ENCODE peak calls at places on chromosomes 11 and 22, in seven cellular contexts. One of them, this sample, is unnamed.

GRCh38 chr11:95908826-95909225 is 15.1 kb downstream of the MTMR2 start:
- DNase-seq in fibroblast of pulmonary artery: peak
- DNase-seq in breast epithelium: no peak
- DNase-seq in fibroblast of mammary gland: peak
- DNase-seq in IMR-90: peak
- DNase-seq in AG10803: no peak
- DNase-seq in colonic mucosa: no peak
- DNase-seq in this sample: peak

GRCh38 chr11:693415-693831 is 1.6 kb downstream of the DEAF1 start:
- DNase-seq in fibroblast of pulmonary artery: no peak
- DNase-seq in breast epithelium: no peak
- DNase-seq in fibroblast of mammary gland: peak
- DNase-seq in IMR-90: no peak
- DNase-seq in AG10803: peak
- DNase-seq in colonic mucosa: no peak
- DNase-seq in this sample: no peak

GRCh38 chr11:7538023-7538422 is 24.2 kb downstream of the PPFIBP2 start:
- DNase-seq in fibroblast of pulmonary artery: no peak
- DNase-seq in breast epithelium: no peak
- DNase-seq in fibroblast of mammary gland: peak
- DNase-seq in IMR-90: no peak
- DNase-seq in AG10803: peak
- DNase-seq in colonic mucosa: peak
- DNase-seq in this sample: no peak

GRCh38 chr11:133830931-133831907 is 14.1 kb downstream of the SPATA19 start:
- DNase-seq in fibroblast of pulmonary artery: no peak
- DNase-seq in breast epithelium: no peak
- DNase-seq in fibroblast of mammary gland: no peak
- DNase-seq in IMR-90: no peak
- DNase-seq in AG10803: no peak
- DNase-seq in colonic mucosa: no peak
- DNase-seq in this sample: no peak

GRCh38 chr11:45260047-45260446 is 26.1 kb downstream of the SYT13 start:
- DNase-seq in fibroblast of pulmonary artery: no peak
- DNase-seq in breast epithelium: no peak
- DNase-seq in fibroblast of mammary gland: no peak
- DNase-seq in IMR-90: no peak
- DNase-seq in AG10803: no peak
- DNase-seq in colonic mucosa: no peak
- DNase-seq in this sample: no peak

GRCh38 chr11:35237860-35238715 is 99.1 kb downstream of the CD44 start:
- DNase-seq in fibroblast of pulmonary artery: peak
- DNase-seq in breast epithelium: no peak
- DNase-seq in fibroblast of mammary gland: peak
- DNase-seq in IMR-90: no peak
- DNase-seq in AG10803: no peak
- DNase-seq in colonic mucosa: peak
- DNase-seq in this sample: peak

GRCh38 chr22:23750744-23751440 is at the start of gene ZNF70:
- DNase-seq in fibroblast of pulmonary artery: peak
- DNase-seq in breast epithelium: peak
- DNase-seq in fibroblast of mammary gland: peak
- DNase-seq in IMR-90: peak
- DNase-seq in AG10803: peak
- DNase-seq in colonic mucosa: peak
- DNase-seq in this sample: peak

GRCh38 chr11:129089279-129089678 is 102.8 kb downstream of the ARHGAP32 start:
- DNase-seq in fibroblast of pulmonary artery: no peak
- DNase-seq in breast epithelium: no peak
- DNase-seq in fibroblast of mammary gland: no peak
- DNase-seq in IMR-90: no peak
- DNase-seq in AG10803: no peak
- DNase-seq in colonic mucosa: no peak
- DNase-seq in this sample: no peak

GRCh38 chr11:36012410-36012809 is 68.5 kb downstream of the LDLRAD3 start:
- DNase-seq in fibroblast of pulmonary artery: peak
- DNase-seq in breast epithelium: no peak
- DNase-seq in fibroblast of mammary gland: peak
- DNase-seq in IMR-90: peak
- DNase-seq in AG10803: peak
- DNase-seq in colonic mucosa: no peak
- DNase-seq in this sample: peak

GRCh38 chr11:83480811-83481210 is 194.6 kb upstream of the CCDC90B start:
- DNase-seq in fibroblast of pulmonary artery: no peak
- DNase-seq in breast epithelium: no peak
- DNase-seq in fibroblast of mammary gland: no peak
- DNase-seq in IMR-90: no peak
- DNase-seq in AG10803: no peak
- DNase-seq in colonic mucosa: no peak
- DNase-seq in this sample: no peak

DNA sequence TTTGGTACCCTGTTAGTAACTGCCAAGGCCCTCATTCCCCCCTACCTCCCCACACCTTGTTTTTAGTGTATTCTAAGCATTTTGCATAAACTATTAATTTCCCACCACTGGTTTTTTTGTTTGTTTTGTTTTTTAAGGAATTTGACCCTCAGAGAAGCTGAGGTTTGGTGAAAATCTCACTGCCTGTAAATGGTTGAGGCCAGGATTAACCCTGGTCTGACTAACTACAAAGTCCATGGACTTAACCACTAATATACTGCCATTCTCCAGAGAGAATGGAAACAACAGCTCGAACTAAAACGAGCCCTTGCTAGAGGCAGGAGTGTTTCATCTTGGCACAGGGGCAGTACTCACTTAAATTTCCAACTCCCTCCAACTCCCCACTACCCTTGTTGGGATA is 2.9 kb downstream of the CTNND1 start:
- DNase-seq in fibroblast of pulmonary artery: no peak
- DNase-seq in breast epithelium: no peak
- DNase-seq in fibroblast of mammary gland: no peak
- DNase-seq in IMR-90: no peak
- DNase-seq in AG10803: no peak
- DNase-seq in colonic mucosa: no peak
- DNase-seq in this sample: peak
- H3K4me3 ChIP-seq in fibroblast of pulmonary artery: peak
- H3K4me3 ChIP-seq in breast epithelium: peak
- H3K4me3 ChIP-seq in fibroblast of mammary gland: peak
- H3K4me3 ChIP-seq in IMR-90: peak
- H3K4me3 ChIP-seq in AG10803: peak
- H3K4me3 ChIP-seq in colonic mucosa: peak
- H3K4me3 ChIP-seq in this sample: peak

DNA sequence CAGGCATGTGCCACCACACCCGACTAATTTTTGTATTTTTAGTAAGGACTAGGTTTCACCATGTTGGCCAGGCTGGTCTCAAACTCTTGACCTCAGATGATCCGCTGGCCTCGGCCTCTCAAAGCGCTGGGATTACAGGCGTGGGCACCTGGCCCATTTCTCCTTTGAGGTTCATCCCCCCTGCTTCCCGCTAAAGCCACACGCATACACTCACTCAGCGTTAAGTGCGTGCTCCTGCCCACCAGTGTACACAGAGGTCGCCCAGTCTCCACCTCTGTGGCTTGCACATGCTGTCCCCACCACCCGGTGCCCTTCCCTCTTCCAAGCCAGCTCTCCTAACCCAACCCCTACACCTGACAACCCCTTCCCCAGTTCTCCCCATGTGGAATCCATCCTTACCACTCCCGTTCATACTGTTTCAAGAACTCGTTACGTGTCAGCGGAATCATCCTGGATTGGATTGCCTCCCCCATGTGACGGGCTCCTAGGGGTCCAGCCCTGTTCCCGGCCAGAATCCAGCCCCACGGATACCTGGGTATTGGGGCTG is 15.7 kb upstream of the CYTH4 start:
- DNase-seq in fibroblast of pulmonary artery: no peak
- DNase-seq in breast epithelium: no peak
- DNase-seq in fibroblast of mammary gland: no peak
- DNase-seq in IMR-90: no peak
- DNase-seq in AG10803: no peak
- DNase-seq in colonic mucosa: no peak
- DNase-seq in this sample: no peak
- H3K4me3 ChIP-seq in fibroblast of pulmonary artery: peak
- H3K4me3 ChIP-seq in breast epithelium: peak
- H3K4me3 ChIP-seq in fibroblast of mammary gland: peak
- H3K4me3 ChIP-seq in IMR-90: no peak
- H3K4me3 ChIP-seq in AG10803: peak
- H3K4me3 ChIP-seq in colonic mucosa: no peak
- H3K4me3 ChIP-seq in this sample: no peak

GRCh38 chr22:30717331-30717921 is 22.8 kb downstream of the OSBP2 start:
- DNase-seq in fibroblast of pulmonary artery: peak
- DNase-seq in breast epithelium: no peak
- DNase-seq in fibroblast of mammary gland: peak
- DNase-seq in IMR-90: peak
- DNase-seq in AG10803: peak
- DNase-seq in colonic mucosa: no peak
- DNase-seq in this sample: peak
- H3K4me3 ChIP-seq in fibroblast of pulmonary artery: no peak
- H3K4me3 ChIP-seq in breast epithelium: no peak
- H3K4me3 ChIP-seq in fibroblast of mammary gland: no peak
- H3K4me3 ChIP-seq in IMR-90: no peak
- H3K4me3 ChIP-seq in AG10803: no peak
- H3K4me3 ChIP-seq in colonic mucosa: no peak
- H3K4me3 ChIP-seq in this sample: no peak

GRCh38 chr11:102936864-102937509 is 18.5 kb downstream of the MMP13 start:
- DNase-seq in fibroblast of pulmonary artery: no peak
- DNase-seq in breast epithelium: no peak
- DNase-seq in fibroblast of mammary gland: no peak
- DNase-seq in IMR-90: no peak
- DNase-seq in AG10803: no peak
- DNase-seq in colonic mucosa: no peak
- DNase-seq in this sample: no peak
- H3K4me3 ChIP-seq in fibroblast of pulmonary artery: no peak
- H3K4me3 ChIP-seq in breast epithelium: no peak
- H3K4me3 ChIP-seq in fibroblast of mammary gland: no peak
- H3K4me3 ChIP-seq in IMR-90: no peak
- H3K4me3 ChIP-seq in AG10803: no peak
- H3K4me3 ChIP-seq in colonic mucosa: no peak
- H3K4me3 ChIP-seq in this sample: no peak

DNA sequence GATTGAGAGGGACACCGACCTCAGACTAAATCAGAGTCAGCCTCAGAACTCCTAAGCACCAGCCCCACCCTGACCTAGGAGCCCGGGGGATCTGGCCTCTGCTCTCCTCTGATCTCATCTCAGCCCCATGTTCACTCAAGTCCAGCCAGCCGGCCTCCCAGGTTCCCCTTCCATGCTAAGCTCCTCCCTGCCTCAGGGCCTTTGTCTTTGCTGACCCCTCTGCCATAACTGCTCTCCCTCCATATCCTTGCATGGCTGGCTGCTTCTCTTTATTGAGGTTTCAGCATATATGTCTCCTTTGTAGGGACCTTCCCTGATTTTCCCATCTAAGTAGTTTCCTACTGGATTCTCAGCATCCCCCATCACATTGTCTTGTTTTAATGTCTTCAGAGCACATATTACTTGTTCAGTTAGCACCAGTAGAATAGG is 780 bp upstream of the SLC15A3 start:
- DNase-seq in fibroblast of pulmonary artery: no peak
- DNase-seq in breast epithelium: no peak
- DNase-seq in fibroblast of mammary gland: no peak
- DNase-seq in IMR-90: no peak
- DNase-seq in AG10803: no peak
- DNase-seq in colonic mucosa: no peak
- DNase-seq in this sample: no peak
- H3K4me3 ChIP-seq in fibroblast of pulmonary artery: no peak
- H3K4me3 ChIP-seq in breast epithelium: peak
- H3K4me3 ChIP-seq in fibroblast of mammary gland: no peak
- H3K4me3 ChIP-seq in IMR-90: no peak
- H3K4me3 ChIP-seq in AG10803: peak
- H3K4me3 ChIP-seq in colonic mucosa: peak
- H3K4me3 ChIP-seq in this sample: no peak

GRCh38 chr11:8766993-8767374 is 84.4 kb downstream of the RPL27A start:
- DNase-seq in fibroblast of pulmonary artery: no peak
- DNase-seq in breast epithelium: no peak
- DNase-seq in fibroblast of mammary gland: no peak
- DNase-seq in IMR-90: no peak
- DNase-seq in AG10803: peak
- DNase-seq in colonic mucosa: no peak
- DNase-seq in this sample: no peak

GRCh38 chr11:8765294-8765693 is 82.7 kb downstream of the RPL27A start:
- DNase-seq in fibroblast of pulmonary artery: peak
- DNase-seq in breast epithelium: no peak
- DNase-seq in fibroblast of mammary gland: peak
- DNase-seq in IMR-90: peak
- DNase-seq in AG10803: peak
- DNase-seq in colonic mucosa: no peak
- DNase-seq in this sample: peak

GRCh38 chr11:8768625-8769333 is 86.2 kb downstream of the RPL27A start:
- DNase-seq in fibroblast of pulmonary artery: peak
- DNase-seq in breast epithelium: no peak
- DNase-seq in fibroblast of mammary gland: peak
- DNase-seq in IMR-90: peak
- DNase-seq in AG10803: peak
- DNase-seq in colonic mucosa: no peak
- DNase-seq in this sample: peak

GRCh38 chr11:8767466-8768142 is 85.0 kb downstream of the RPL27A start:
- DNase-seq in fibroblast of pulmonary artery: no peak
- DNase-seq in breast epithelium: no peak
- DNase-seq in fibroblast of mammary gland: peak
- DNase-seq in IMR-90: no peak
- DNase-seq in AG10803: peak
- DNase-seq in colonic mucosa: no peak
- DNase-seq in this sample: peak

GRCh38 chr11:8766043-8766992 is 83.7 kb downstream of the RPL27A start:
- DNase-seq in fibroblast of pulmonary artery: no peak
- DNase-seq in breast epithelium: no peak
- DNase-seq in fibroblast of mammary gland: peak
- DNase-seq in IMR-90: peak
- DNase-seq in AG10803: peak
- DNase-seq in colonic mucosa: no peak
- DNase-seq in this sample: peak
- H3K4me3 ChIP-seq in fibroblast of pulmonary artery: no peak
- H3K4me3 ChIP-seq in breast epithelium: no peak
- H3K4me3 ChIP-seq in fibroblast of mammary gland: no peak
- H3K4me3 ChIP-seq in IMR-90: no peak
- H3K4me3 ChIP-seq in AG10803: no peak
- H3K4me3 ChIP-seq in colonic mucosa: no peak
- H3K4me3 ChIP-seq in this sample: no peak

DNA sequence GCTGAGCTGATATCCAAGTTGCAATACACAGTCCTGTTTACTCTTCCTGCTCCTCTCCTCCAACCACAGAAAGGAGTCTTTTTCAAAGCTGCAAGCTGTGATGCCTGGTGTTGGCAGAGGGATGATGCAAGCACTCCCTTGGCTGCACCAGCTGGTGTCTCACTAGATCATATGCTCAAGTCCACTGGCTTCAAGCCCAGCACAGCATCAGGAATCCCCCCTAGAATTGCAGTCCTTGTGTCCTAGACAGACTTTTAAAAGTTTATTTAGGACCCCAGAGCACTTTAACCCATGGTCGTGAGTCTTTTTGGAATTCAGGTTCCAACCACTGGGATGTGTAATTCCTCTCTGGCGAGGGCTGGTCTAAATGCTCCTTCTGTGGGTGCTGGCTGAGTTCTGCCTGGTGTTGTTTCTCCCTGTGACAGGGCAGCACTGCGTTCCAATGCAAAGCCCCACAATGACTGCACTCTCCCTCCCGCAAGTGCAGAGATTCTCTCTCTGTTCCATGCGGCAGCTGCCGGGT is 1.9 kb upstream of the HEPN1 start:
- DNase-seq in fibroblast of pulmonary artery: peak
- DNase-seq in breast epithelium: no peak
- DNase-seq in fibroblast of mammary gland: peak
- DNase-seq in IMR-90: peak
- DNase-seq in AG10803: peak
- DNase-seq in colonic mucosa: no peak
- DNase-seq in this sample: peak
- H3K4me3 ChIP-seq in fibroblast of pulmonary artery: no peak
- H3K4me3 ChIP-seq in breast epithelium: no peak
- H3K4me3 ChIP-seq in fibroblast of mammary gland: no peak
- H3K4me3 ChIP-seq in IMR-90: no peak
- H3K4me3 ChIP-seq in AG10803: no peak
- H3K4me3 ChIP-seq in colonic mucosa: no peak
- H3K4me3 ChIP-seq in this sample: no peak